ENCODE peak calls at places on chromosomes 2 and 18, in four cellular contexts. M, Z, H and P are unnamed samples.

GRCh38 chr2:367246-367645 is 79.4 kb upstream of the ALKAL2 start:
- DNase-seq in M (no peak), Z (no peak), H (no peak), P (no peak)

GRCh38 chr18:10401489-10401888 is 52.9 kb upstream of the APCDD1 start:
- DNase-seq in M (peak; percentile 48), Z (no peak), H (no peak), P (peak; percentile 50)

GRCh38 chr2:232132179-232132578 is 170.7 kb downstream of the DIS3L2 start:
- DNase-seq in M (no peak), Z (no peak), H (no peak), P (no peak)

GRCh38 chr2:25371253-25372241 is 29.8 kb upstream of the DNMT3A start:
- DNase-seq in M (no peak), Z (peak; percentile 25), H (no peak), P (no peak)

GRCh38 chr2:108621087-108621559 is 86.9 kb downstream of the LIMS1 start:
- DNase-seq in M (peak; percentile 57), Z (peak; percentile 76), H (no peak), P (peak; percentile 46)

GRCh38 chr2:239687441-239687840 is 286.6 kb upstream of the HDAC4 start:
- DNase-seq in M (no peak), Z (no peak), H (no peak), P (no peak)

GRCh38 chr2:48414980-48415764 is 114.8 kb upstream of the STON1 start:
- DNase-seq in M (peak; percentile 67), Z (no peak), H (no peak), P (no peak)

GRCh38 chr2:69018629-69019227 is 5.7 kb downstream of the ANTXR1 start:
- DNase-seq in M (no peak), Z (no peak), H (no peak), P (no peak)

GRCh38 chr2:54966165-54966819 is 84.0 kb downstream of the RTN4 start:
- DNase-seq in M (no peak), Z (no peak), H (no peak), P (no peak)

GRCh38 chr18:12334280-12335262 is 26.5 kb downstream of the TUBB6 start:
- DNase-seq in M (no peak), Z (peak; percentile 52), H (no peak), P (no peak)

GRCh38 chr18:33844232-33844631 is 266.2 kb downstream of the ASXL3 start:
- DNase-seq in M (no peak), Z (no peak), H (no peak), P (no peak)

GRCh38 chr18:79488311-79489047 is 92.7 kb downstream of the NFATC1 start:
- DNase-seq in M (no peak), Z (no peak), H (no peak), P (no peak)

GRCh38 chr18:66603941-66604627 is at the start of gene CDH19:
- DNase-seq in M (peak; percentile 16), Z (no peak), H (no peak), P (no peak)

GRCh38 chr18:24397131-24397693 is 412 bp downstream of the OSBPL1A start:
- DNase-seq in M (peak; percentile 91), Z (no peak), H (no peak), P (peak; percentile 78)

GRCh38 chr18:79754022-79754761 is 43.5 kb upstream of the KCNG2 start:
- DNase-seq in M (no peak), Z (no peak), H (no peak), P (no peak)

GRCh38 chr2:45690223-45690622 is 38.7 kb downstream of the PRKCE start:
- DNase-seq in M (no peak), Z (no peak), H (no peak), P (no peak)

GRCh38 chr2:222703866-222704265 is 32.4 kb downstream of the MOGAT1 start:
- DNase-seq in M (peak; percentile 59), Z (no peak), H (no peak), P (peak; percentile 82)

GRCh38 chr2:168584934-168585333 is 128.9 kb downstream of the CERS6 start:
- DNase-seq in M (no peak), Z (no peak), H (no peak), P (no peak)

GRCh38 chr2:206820755-206821154 is 55.3 kb downstream of the FASTKD2 start:
- DNase-seq in M (no peak), Z (no peak), H (no peak), P (no peak)

GRCh38 chr18:10225300-10225699 is 229.1 kb upstream of the APCDD1 start:
- DNase-seq in M (no peak), Z (no peak), H (no peak), P (no peak)

GRCh38 chr18:9333441-9334350 is 877 bp upstream of the TWSG1 start:
- DNase-seq in M (no peak), Z (peak; percentile 68), H (no peak), P (no peak)

GRCh38 chr18:58051765-58052460 is 7.9 kb downstream of the NEDD4L start:
- DNase-seq in M (no peak), Z (no peak), H (no peak), P (peak; percentile 24)

GRCh38 chr2:72013726-72014125 is 133.9 kb downstream of the CYP26B1 start:
- DNase-seq in M (no peak), Z (no peak), H (no peak), P (no peak)

DNA sequence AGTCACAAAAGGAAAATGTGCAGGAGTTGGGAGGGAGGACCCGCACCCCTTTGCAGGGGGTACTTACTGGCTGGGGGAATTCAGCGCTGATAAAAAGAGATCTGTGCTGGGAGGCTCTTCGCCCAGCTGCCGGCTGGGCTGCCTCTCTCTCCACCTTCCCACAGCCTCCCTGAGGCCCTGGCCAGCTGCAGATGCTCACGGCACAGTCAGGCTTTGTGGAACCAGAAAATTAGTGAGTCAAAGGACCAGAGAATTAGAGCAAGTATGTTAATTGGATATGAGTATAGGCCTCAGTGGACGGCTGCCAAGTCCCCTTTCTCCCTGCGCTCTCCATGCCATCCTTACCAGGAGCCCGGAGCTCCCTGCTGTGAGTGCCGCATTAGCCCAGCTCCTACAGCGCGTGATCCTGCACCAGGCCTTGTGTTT is 181.7 kb upstream of the SH3BP4 start:
- DNase-seq in M (peak; percentile 36), Z (no peak), H (peak; percentile 14), P (peak; percentile 72)
- H2BK120ac ChIP-seq in M (peak overlapping the region; percentile 67), Z (no peak overlapping the region), H (no peak overlapping the region), P (peak overlapping the region; percentile 89)

DNA sequence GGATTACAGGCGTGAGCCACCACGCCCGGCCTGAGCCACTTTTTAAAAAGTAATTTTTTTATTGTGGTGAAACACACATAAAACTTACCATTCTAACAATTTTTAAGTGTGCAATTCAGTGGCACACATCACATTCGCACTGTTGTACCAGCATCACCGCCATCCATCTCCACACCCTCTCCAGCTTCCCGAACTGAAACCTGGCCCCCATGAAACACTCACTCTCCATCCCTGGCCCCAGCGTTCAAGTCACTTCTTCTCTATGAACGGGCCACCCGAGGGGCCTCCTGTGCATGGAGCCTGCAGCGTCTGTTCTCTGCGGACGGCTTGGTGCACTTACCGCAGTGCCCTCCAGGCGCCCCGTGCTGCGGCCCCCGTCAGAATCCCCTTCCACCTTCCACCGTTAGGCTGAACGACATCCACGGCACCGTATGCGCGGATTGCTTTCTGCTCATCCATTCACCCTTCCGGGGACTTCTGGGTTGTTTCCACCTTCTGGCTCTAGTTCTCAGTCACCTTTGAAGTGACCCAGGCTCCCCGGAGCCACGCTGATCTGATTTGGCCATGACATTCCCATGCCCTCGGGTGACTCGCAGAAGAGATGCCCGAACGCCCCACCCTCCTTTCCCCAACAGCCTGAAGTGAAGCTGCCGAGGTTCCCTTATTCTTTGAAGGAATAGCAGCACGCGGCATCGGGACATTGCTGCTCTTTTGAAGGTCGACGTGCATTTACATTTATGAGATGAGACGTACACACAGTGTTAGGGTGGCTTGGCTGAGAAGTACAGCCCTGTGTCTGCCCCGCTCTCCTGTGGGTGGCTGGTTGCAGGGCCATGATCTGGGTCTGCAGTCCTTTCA is 134.4 kb downstream of the MBP start:
- DNase-seq in M (no peak), Z (no peak), H (no peak), P (no peak)
- H4K91ac ChIP-seq in M (peak overlapping the region; percentile 53), Z (no peak overlapping the region), H (no peak overlapping the region), P (no peak overlapping the region)

GRCh38 chr2:96402591-96402990 is 67.0 kb downstream of the NCAPH start:
- DNase-seq in M (no peak), Z (no peak), H (no peak), P (no peak)
- H2BK120ac ChIP-seq in M (no peak overlapping the region), Z (no peak overlapping the region), H (no peak overlapping the region), P (no peak overlapping the region)

DNA sequence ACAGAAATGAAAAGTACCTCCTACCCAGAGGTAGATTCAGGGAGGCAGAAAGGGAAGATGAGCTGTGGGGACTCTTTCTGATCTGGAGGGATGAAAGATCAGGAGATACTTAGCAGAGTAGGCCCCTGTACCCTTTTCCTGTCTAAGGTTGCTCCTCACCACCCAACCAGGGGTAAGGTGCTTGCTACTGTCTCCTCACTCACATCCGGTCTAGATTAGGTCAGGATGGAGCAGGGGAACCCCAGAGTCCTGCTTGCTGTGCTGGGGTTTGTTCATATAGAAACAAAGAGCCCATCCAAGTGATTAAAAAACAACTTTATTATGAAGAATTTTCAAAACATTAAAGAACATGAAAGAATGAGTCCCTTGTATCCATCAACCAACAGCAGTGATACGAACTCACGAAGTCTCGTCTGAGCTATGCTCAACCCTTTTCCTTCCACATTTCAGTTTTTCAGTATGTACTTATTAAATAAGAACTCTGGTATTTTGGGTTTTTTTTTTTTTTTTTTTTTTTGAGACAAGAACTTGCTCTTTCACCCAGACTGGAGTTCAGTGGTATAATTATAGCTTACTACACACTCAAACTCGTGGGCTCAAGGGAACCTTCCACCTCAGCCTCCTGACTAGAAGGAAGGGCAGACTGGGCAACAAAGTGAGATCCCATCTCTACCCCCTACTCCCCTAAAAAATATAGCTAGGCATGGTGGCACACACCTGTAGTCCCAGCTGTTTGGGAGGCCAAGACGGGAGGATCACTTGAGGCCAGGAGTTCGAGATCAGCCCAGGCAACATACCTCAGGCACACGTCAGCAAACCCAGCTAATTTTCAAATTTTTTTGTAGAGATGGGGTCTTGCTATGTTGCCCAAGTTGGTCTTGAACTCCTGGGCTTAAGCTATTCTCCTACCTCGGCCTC is 28.5 kb upstream of the MCFD2 start:
- DNase-seq in M (no peak), Z (no peak), H (no peak), P (no peak)
- H4K91ac ChIP-seq in M (no peak overlapping the region), Z (no peak overlapping the region), H (no peak overlapping the region), P (no peak overlapping the region)

GRCh38 chr2:199784512-199784911 is 66.5 kb downstream of the FTCDNL1 start:
- DNase-seq in M (no peak), Z (no peak), H (no peak), P (no peak)
- H2BK120ac ChIP-seq in M (no peak overlapping the region), Z (no peak overlapping the region), H (no peak overlapping the region), P (no peak overlapping the region)

GRCh38 chr2:9652267-9652666 is 21.5 kb upstream of the YWHAQ start:
- DNase-seq in M (no peak), Z (no peak), H (no peak), P (no peak)
- H4K91ac ChIP-seq in M (peak overlapping the region; percentile 2), Z (no peak overlapping the region), H (no peak overlapping the region), P (no peak overlapping the region)

DNA sequence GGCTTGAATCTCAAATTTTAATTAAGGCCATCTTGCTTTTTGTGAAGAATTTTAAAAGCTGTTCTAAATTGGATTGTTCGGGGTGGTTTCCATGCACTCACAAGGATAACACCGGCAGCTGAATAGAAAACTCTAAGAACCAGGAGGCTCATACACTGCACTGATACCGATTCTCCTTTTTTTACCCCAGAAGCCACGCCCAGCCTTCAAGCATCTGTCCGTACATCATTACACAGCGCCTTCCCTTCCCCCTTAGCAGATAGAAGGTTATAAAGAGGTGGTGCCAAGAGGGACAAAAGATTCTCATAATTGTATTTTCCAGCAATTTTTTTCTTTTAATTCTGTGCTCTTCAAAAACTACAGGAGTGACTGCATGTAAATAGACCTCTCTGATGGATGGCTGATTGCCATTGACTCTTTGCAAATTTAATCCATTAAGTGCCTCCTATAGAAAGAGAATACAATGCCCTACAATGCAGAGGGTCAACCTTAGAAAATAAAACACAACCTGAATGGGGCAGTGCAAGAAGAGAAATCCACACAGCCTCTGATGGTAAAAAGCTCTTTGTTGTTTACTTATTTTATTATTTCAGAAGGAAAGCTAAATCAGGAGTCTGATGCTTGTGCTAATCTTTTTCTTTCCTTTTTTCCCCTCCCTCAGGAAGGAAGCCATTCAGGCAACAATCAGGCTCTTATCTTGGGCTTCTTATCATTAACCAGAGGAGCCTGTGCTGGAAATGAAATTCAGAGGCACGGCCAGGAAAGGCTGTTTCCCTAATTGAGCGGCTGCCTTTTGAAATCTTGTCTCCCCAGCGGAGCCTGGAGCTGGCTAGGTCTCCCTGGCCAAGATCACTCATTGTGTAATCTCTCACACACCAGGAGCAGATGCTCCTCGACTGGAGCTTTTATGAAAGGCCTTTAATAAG is 198.9 kb upstream of the NABP1 start:
- DNase-seq in M (no peak), Z (no peak), H (peak; percentile 53), P (peak; percentile 39)
- H2BK120ac ChIP-seq in M (no peak overlapping the region), Z (no peak overlapping the region), H (no peak overlapping the region), P (no peak overlapping the region)